ENCODE peak calls at places on chromosomes 4 and X, in five cellular contexts. K is H9, B is H1, G is mesenchymal stem cell, J is neuronal stem cell. N is an unnamed sample.
A peak's percentile ranks its signal among the peaks of the same experiment; 100 is the strongest.

GRCh38 chrX:47838361-47838760 is 1.7 kb downstream of the ZNF81 start:
- DNase-seq in B (no peak), K (no peak), G (no peak), J (no peak), N (no peak)

GRCh38 chrX:133645977-133646750 is 230.9 kb upstream of the GPC4 start:
- DNase-seq in J (no peak), K (no peak), B (no peak), G (peak; percentile 26), N (peak; percentile 53)

GRCh38 chrX:130702867-130703707 is 199.9 kb downstream of the ENOX2 start:
- DNase-seq in J (no peak), G (peak; percentile 37), B (no peak), K (no peak), N (no peak)

GRCh38 chr4:73690051-73690744 is 50.2 kb upstream of the CXCL8 start:
- DNase-seq in B (no peak), K (no peak), G (peak; percentile 50), J (no peak), N (peak; percentile 76)

GRCh38 chrX:53447441-53447840 is 13.3 kb upstream of the HSD17B10 start:
- DNase-seq in B (no peak), J (no peak), G (no peak), K (no peak), N (no peak)

GRCh38 chr4:86595426-86595805 is 1.3 kb downstream of the PTPN13 start:
- DNase-seq in K (no peak), G (peak; percentile 75), J (no peak), B (no peak), N (peak; percentile 30)

GRCh38 chrX:1450381-1451161 is 2.1 kb downstream of the ASMTL start:
- DNase-seq in G (no peak), B (no peak), K (peak; percentile 19), J (no peak), N (no peak)

GRCh38 chr4:46933686-46934085 is 24.6 kb upstream of the COX7B2 start:
- DNase-seq in G (no peak), K (no peak), J (no peak), B (no peak), N (no peak)

GRCh38 chr4:42596918-42597317 is 60.0 kb downstream of the ATP8A1 start:
- DNase-seq in B (no peak), J (no peak), G (no peak), K (no peak), N (no peak)

GRCh38 chr4:76515975-76516853 is 81.2 kb downstream of the SHROOM3 start:
- DNase-seq in K (no peak), J (no peak), G (peak; percentile 16), B (no peak), N (no peak)

GRCh38 chr4:55524844-55525571 is 21.7 kb downstream of the CLOCK start:
- DNase-seq in G (peak; percentile 12), B (no peak), J (no peak), K (no peak), N (peak; percentile 18)

GRCh38 chr4:147194604-147195003 is 248.9 kb upstream of the TTC29 start:
- DNase-seq in K (no peak), B (no peak), G (no peak), J (no peak), N (no peak)

GRCh38 chr4:61277785-61278184 is 77.7 kb downstream of the ADGRL3 start:
- DNase-seq in G (no peak), B (no peak), J (no peak), K (no peak), N (no peak)

GRCh38 chr4:88522702-88523324 is 763 bp downstream of the PYURF start:
- DNase-seq in K (no peak), J (peak; percentile 3), G (peak; percentile 60), B (no peak), N (peak; percentile 33)

GRCh38 chrX:120021927-120022326 is 55.6 kb downstream of the RHOXF2B start:
- DNase-seq in K (no peak), G (no peak), J (no peak), B (no peak), N (no peak)

GRCh38 chr4:1329408-1330371 is 17.3 kb upstream of the UVSSA start:
- DNase-seq in G (no peak), K (no peak), J (no peak), B (no peak), N (no peak)

GRCh38 chrX:64394874-64395567 is at the start of gene MTMR8:
- DNase-seq in J (peak; percentile 54), B (peak; percentile 60), G (peak; percentile 31), K (peak; percentile 87), N (no peak)

GRCh38 chr4:80306255-80306654 is 29.3 kb upstream of the CFAP299 start:
- DNase-seq in B (no peak), K (no peak), J (no peak), G (peak; percentile 7), N (peak; percentile 54)

GRCh38 chr4:10108391-10108790 is 8.2 kb downstream of the WDR1 start:
- DNase-seq in B (no peak), J (no peak), K (no peak), G (no peak), N (no peak)

GRCh38 chrX:119899125-119899524 is 3.4 kb downstream of the AKAP14 start:
- DNase-seq in K (no peak), B (no peak), J (no peak), G (no peak), N (no peak)

GRCh38 chr4:114226968-114227760 is 247.7 kb upstream of the ARSJ start:
- DNase-seq in B (no peak), G (no peak), J (no peak), K (no peak), N (peak; percentile 34)

GRCh38 chrX:70033348-70033747 is 16.4 kb downstream of the AWAT2 start:
- DNase-seq in K (peak; percentile 73), B (no peak), G (peak; percentile 2), J (no peak), N (peak; percentile 21)

GRCh38 chrX:100368167-100368566 is 41.9 kb downstream of the PCDH19 start:
- DNase-seq in B (no peak), J (no peak), G (peak; percentile 0), K (peak; percentile 44), N (peak; percentile 0)

GRCh38 chr4:104728380-104729122 is 233.9 kb upstream of the CXXC4 start:
- DNase-seq in G (peak; percentile 68), J (no peak), B (no peak), K (no peak), N (peak; percentile 83)

GRCh38 chr4:70705856-70706461 is 15.8 kb upstream of the RUFY3 start:
- DNase-seq in J (no peak), B (no peak), K (no peak), G (no peak), N (peak; percentile 54)

GRCh38 chr4:70701271-70701670 is 12.9 kb downstream of the UTP3 start:
- DNase-seq in K (no peak), J (no peak), B (no peak), G (no peak), N (no peak)

GRCh38 chr4:70705146-70705855 is 16.5 kb upstream of the RUFY3 start:
- DNase-seq in J (peak; percentile 72), B (no peak), K (peak; percentile 73), G (peak; percentile 70), N (peak; percentile 46)

GRCh38 chr4:70704333-70705145 is 16.2 kb downstream of the UTP3 start:
- DNase-seq in B (no peak), K (peak; percentile 89), G (peak; percentile 78), J (peak; percentile 80), N (peak; percentile 67)

GRCh38 chr4:70703695-70704332 is 15.5 kb downstream of the UTP3 start:
- DNase-seq in B (no peak), J (peak; percentile 21), G (peak; percentile 51), K (no peak), N (peak; percentile 83)
- H4K91ac ChIP-seq in B (no peak overlapping the region), J (no peak overlapping the region), G (no peak overlapping the region), K (no peak overlapping the region), N (peak overlapping the region; percentile 81)

GRCh38 chr4:152935661-152936445 is at the start of gene FHDC1:
- DNase-seq in K (peak; percentile 92), B (no peak), G (peak; percentile 6), J (peak; percentile 51), N (no peak)
- H4K91ac ChIP-seq in K (no peak within 1 kb of the TSS), B (peak within 1 kb of the TSS; percentile 17), G (no peak within 1 kb of the TSS), J (peak within 1 kb of the TSS; percentile 92), N (no peak within 1 kb of the TSS)

GRCh38 chr4:67087897-67088296 is 457.4 kb downstream of the CENPC start:
- DNase-seq in G (peak; percentile 8), K (peak; percentile 50), B (peak; percentile 10), J (no peak), N (no peak)

GRCh38 chr4:67091668-67092067 is 453.6 kb downstream of the CENPC start:
- DNase-seq in J (no peak), G (no peak), K (no peak), B (no peak), N (no peak)
- H4K91ac ChIP-seq in J (no peak overlapping the region), G (no peak overlapping the region), K (no peak overlapping the region), B (no peak overlapping the region), N (no peak overlapping the region)

GRCh38 chrX:19912-20571 is 261.1 kb upstream of the PLCXD1 start:
- DNase-seq in J (no peak), K (peak; percentile 27), B (no peak), G (peak; percentile 3), N (no peak)
- H4K91ac ChIP-seq in J (no peak overlapping the region), K (no peak overlapping the region), B (no peak overlapping the region), G (no peak overlapping the region), N (no peak overlapping the region)

GRCh38 chr4:8204576-8205227 is 5.6 kb downstream of the SH3TC1 start:
- DNase-seq in K (no peak), B (no peak), J (no peak), G (no peak), N (no peak)
- H4K91ac ChIP-seq in K (no peak overlapping the region), B (no peak overlapping the region), J (no peak overlapping the region), G (peak overlapping the region; percentile 57), N (no peak overlapping the region)

GRCh38 chr4:7699825-7700224 is 239.8 kb downstream of the AFAP1 start:
- DNase-seq in K (no peak), G (no peak), B (no peak), J (no peak), N (no peak)

GRCh38 chr4:7700665-7701064 is 239.0 kb downstream of the AFAP1 start:
- DNase-seq in B (no peak), K (no peak), J (no peak), G (no peak), N (no peak)

GRCh38 chr4:7704091-7704490 is 235.6 kb downstream of the AFAP1 start:
- DNase-seq in B (no peak), K (no peak), G (no peak), J (no peak), N (no peak)

GRCh38 chr4:7703669-7704068 is 236.0 kb downstream of the AFAP1 start:
- DNase-seq in G (no peak), J (no peak), K (no peak), B (no peak), N (no peak)

GRCh38 chr4:7701866-7702649 is 237.6 kb downstream of the AFAP1 start:
- DNase-seq in K (no peak), G (no peak), B (no peak), J (no peak), N (no peak)
- H4K91ac ChIP-seq in K (no peak overlapping the region), G (peak overlapping the region; percentile 70), B (peak overlapping the region; percentile 58), J (peak overlapping the region; percentile 92), N (peak overlapping the region; percentile 51)

DNA sequence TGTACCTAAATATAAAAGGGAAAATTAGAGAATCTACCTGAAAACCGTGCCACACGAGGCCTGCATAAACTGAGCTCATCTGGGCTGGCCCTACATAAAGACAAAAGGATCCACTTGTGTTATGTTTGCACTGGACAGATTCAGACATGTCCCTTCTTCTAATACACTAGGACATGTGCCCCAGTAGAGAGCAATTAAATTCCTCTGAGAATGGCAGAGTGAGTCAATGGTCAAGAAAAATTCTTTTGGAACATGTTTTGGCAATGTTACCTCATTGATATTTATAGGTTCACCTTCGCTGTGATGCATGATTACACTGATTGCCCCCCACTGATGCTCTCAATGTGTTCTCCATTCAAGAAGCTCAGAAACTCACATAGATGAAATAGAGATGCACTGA is 95.2 kb downstream of the MANBA start:
- DNase-seq in G (no peak), K (no peak), B (no peak), J (no peak), N (peak; percentile 2)
- H4K91ac ChIP-seq in G (no peak overlapping the region), K (no peak overlapping the region), B (no peak overlapping the region), J (no peak overlapping the region), N (no peak overlapping the region)

N was measured in IMR-90.